ENCODE peak calls at places on chromosomes 2 and 18, in ten cellular contexts. Q, X, T, W, S, V, A, O, F and D are unnamed samples.

GRCh38 chr2:106057206-106057605 is 136.9 kb downstream of the UXS1 start:
- DNase-seq in Q (no peak), X (peak; percentile 65), T (no peak), W (peak; percentile 13), S (no peak), V (no peak), A (no peak), O (no peak), F (no peak), D (no peak)

GRCh38 chr2:3776311-3776710 is 72.9 kb downstream of the DCDC2C start:
- DNase-seq in Q (no peak), X (no peak), T (no peak), W (no peak), S (no peak), V (no peak), A (no peak), O (no peak), F (no peak), D (no peak)

GRCh38 chr2:18402-19271 is 27.7 kb downstream of the FAM110C start:
- DNase-seq in Q (no peak), X (no peak), T (peak; percentile 68), W (no peak), S (no peak), V (no peak), A (no peak), O (peak; percentile 48), F (no peak), D (no peak)

GRCh38 chr2:174342600-174343342 is 8.0 kb downstream of the SP9 start:
- DNase-seq in Q (no peak), X (no peak), T (peak; percentile 49), W (no peak), S (no peak), V (no peak), A (no peak), O (peak; percentile 32), F (no peak), D (peak; percentile 78)

GRCh38 chr2:202270487-202270886 is 4.9 kb downstream of the NOP58 start:
- DNase-seq in Q (no peak), X (no peak), T (no peak), W (no peak), S (no peak), V (no peak), A (no peak), O (no peak), F (no peak), D (no peak)

GRCh38 chr2:98826856-98827255 is 95.9 kb upstream of the MGAT4A start:
- DNase-seq in Q (no peak), X (no peak), T (no peak), W (no peak), S (no peak), V (no peak), A (no peak), O (no peak), F (no peak), D (no peak)

GRCh38 chr2:104755026-104755856 is 98.7 kb upstream of the POU3F3 start:
- DNase-seq in Q (no peak), X (no peak), T (peak; percentile 74), W (no peak), S (no peak), V (no peak), A (no peak), O (peak; percentile 33), F (no peak), D (peak; percentile 75)

GRCh38 chr2:15733867-15734765 is 142.4 kb downstream of the DDX1 start:
- DNase-seq in Q (peak; percentile 61), X (no peak), T (no peak), W (peak; percentile 29), S (peak; percentile 27), V (no peak), A (peak; percentile 36), O (no peak), F (no peak), D (no peak)

GRCh38 chr18:23995180-23995579 is 19.4 kb upstream of the TTC39C start:
- DNase-seq in Q (no peak), X (no peak), T (no peak), W (no peak), S (no peak), V (no peak), A (no peak), O (no peak), F (no peak), D (no peak)
- H3K27ac ChIP-seq in Q (no peak overlapping the region), X (no peak overlapping the region), T (no peak overlapping the region), W (no peak overlapping the region), S (no peak overlapping the region), V (no peak overlapping the region), A (no peak overlapping the region), O (no peak overlapping the region), F (no peak overlapping the region), D (no peak overlapping the region)

GRCh38 chr18:25283769-25284168 is 68.2 kb downstream of the ZNF521 start:
- DNase-seq in Q (no peak), X (no peak), T (no peak), W (no peak), S (no peak), V (no peak), A (no peak), O (no peak), F (no peak), D (no peak)

GRCh38 chr18:25284278-25284677 is 67.7 kb downstream of the ZNF521 start:
- DNase-seq in Q (no peak), X (no peak), T (no peak), W (no peak), S (no peak), V (no peak), A (no peak), O (no peak), F (no peak), D (no peak)

GRCh38 chr18:25281522-25281921 is 70.4 kb downstream of the ZNF521 start:
- DNase-seq in Q (no peak), X (no peak), T (no peak), W (no peak), S (no peak), V (no peak), A (no peak), O (no peak), F (no peak), D (no peak)

GRCh38 chr18:25282282-25282681 is 69.7 kb downstream of the ZNF521 start:
- DNase-seq in Q (no peak), X (no peak), T (peak; percentile 63), W (no peak), S (no peak), V (no peak), A (no peak), O (no peak), F (no peak), D (no peak)

DNA sequence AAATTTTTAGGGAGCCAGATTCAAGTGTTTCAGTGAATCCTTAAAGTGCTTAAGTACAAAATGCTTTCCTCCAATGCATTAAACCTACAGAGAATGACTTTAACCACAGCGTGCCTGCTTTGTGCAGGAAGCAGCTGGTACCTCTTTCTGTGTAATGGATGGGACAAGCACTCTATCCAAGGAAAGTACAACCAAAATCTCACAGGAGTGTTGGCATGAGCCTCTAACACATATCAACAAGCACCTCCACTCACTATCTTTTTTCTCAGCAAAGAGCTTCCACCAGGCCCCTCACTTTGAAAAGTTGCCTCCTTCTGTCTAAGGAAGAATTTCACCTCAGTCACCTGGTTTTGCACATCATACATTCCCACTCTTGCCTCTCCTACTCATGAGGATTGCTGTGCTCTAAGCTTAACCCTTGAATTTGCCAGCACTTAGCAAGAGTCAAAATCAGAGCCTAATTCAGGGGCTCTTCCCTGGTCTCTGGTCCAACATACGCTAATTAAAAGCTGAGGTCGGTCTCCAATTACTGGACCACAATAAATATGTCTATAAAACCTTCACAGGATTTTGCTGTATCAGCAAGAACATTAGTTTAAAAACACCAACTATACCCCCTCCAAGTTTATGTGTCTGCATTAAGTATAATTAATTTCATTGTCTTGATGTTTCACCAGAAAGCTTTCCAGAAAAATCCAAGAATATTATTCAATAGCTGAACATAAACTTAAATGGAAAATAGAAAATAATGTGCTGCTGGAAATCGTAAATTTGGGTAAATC is 68.9 kb downstream of the ZNF521 start:
- DNase-seq in Q (no peak), X (no peak), T (no peak), W (no peak), S (no peak), V (no peak), A (no peak), O (no peak), F (no peak), D (no peak)
- H3K27ac ChIP-seq in Q (peak overlapping the region; percentile 98), X (no peak overlapping the region), T (no peak overlapping the region), W (no peak overlapping the region), S (no peak overlapping the region), V (no peak overlapping the region), A (no peak overlapping the region), O (no peak overlapping the region), F (no peak overlapping the region), D (no peak overlapping the region)

GRCh38 chr2:157334335-157334734 is 8.7 kb upstream of the ERMN start:
- DNase-seq in Q (peak; percentile 11), X (no peak), T (no peak), W (no peak), S (no peak), V (no peak), A (no peak), O (no peak), F (no peak), D (no peak)

GRCh38 chr2:157331696-157332095 is 6.1 kb upstream of the ERMN start:
- DNase-seq in Q (no peak), X (no peak), T (no peak), W (no peak), S (no peak), V (no peak), A (no peak), O (no peak), F (no peak), D (no peak)

GRCh38 chr2:157333304-157334047 is 7.9 kb upstream of the ERMN start:
- DNase-seq in Q (no peak), X (no peak), T (no peak), W (no peak), S (no peak), V (no peak), A (no peak), O (no peak), F (no peak), D (no peak)

GRCh38 chr2:157336137-157336721 is 10.6 kb upstream of the ERMN start:
- DNase-seq in Q (peak; percentile 54), X (peak; percentile 26), T (no peak), W (peak; percentile 44), S (peak; percentile 39), V (no peak), A (peak; percentile 61), O (peak; percentile 82), F (no peak), D (no peak)

GRCh38 chr2:157334797-157335196 is 9.2 kb upstream of the ERMN start:
- DNase-seq in Q (no peak), X (no peak), T (no peak), W (no peak), S (no peak), V (no peak), A (no peak), O (no peak), F (no peak), D (no peak)
- H3K27ac ChIP-seq in Q (no peak overlapping the region), X (no peak overlapping the region), T (no peak overlapping the region), W (no peak overlapping the region), S (no peak overlapping the region), V (no peak overlapping the region), A (no peak overlapping the region), O (no peak overlapping the region), F (no peak overlapping the region), D (no peak overlapping the region)

DNA sequence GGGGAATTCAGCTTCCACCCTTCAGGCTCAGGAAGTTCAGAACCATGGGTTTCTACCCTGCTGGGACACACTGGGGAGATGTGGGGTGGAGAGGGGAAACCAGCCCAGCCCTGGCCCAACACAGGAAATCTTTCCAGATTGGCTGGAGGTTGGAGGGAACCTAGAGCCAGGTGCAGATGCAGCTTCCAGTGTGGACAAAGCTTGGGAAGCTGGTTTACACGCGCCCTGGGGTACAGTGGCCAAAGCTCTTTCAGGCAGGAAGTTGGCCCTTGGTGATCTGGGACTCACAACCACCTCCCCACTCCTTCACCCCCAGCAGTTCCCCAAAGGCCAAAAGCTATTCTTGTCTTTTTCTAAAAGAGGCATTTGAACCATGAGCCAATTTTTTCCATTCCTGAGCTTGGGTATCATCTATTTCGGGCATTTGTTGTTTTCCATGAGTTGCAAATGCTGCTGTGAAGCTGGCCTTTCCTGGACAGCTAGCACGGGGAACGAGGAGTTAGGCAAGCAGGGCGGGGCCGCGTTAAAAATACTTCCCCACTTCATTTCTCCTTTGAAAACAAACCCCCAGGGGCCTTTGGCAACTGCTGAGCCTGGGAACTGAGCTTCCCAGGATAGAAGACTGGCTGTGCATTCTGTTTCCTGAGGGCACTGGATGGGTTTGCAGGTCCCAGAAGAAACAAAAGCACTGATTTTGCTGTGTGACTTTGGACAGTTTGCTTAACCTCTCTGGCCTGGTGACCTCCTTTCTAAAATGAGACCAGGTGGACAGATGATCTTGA is 3.1 kb upstream of the ARID5A start:
- DNase-seq in Q (peak; percentile 85), X (peak; percentile 45), T (peak; percentile 82), W (no peak), S (no peak), V (peak; percentile 98), A (peak; percentile 51), O (no peak), F (peak; percentile 87), D (peak; percentile 85)
- H3K27ac ChIP-seq in Q (peak overlapping the region; percentile 52), X (no peak overlapping the region), T (peak overlapping the region; percentile 90), W (no peak overlapping the region), S (peak overlapping the region; percentile 73), V (peak overlapping the region; percentile 94), A (peak overlapping the region; percentile 40), O (no peak overlapping the region), F (peak overlapping the region; percentile 96), D (peak overlapping the region; percentile 80)